ENCODE peak calls at places on chromosomes 13 and 19, in eight cellular contexts. H is GM12891; A is NCI-H1092; I is BE2C; V is K562; O is activated CD8-positive, alpha-beta memory T cell treated with anti-CD3 and anti-CD28 coated beads for 1 hour; G is central memory CD4-positive, alpha-beta T cell; Z is M059J. X is an unnamed sample.

GRCh38 chr19:49422407-49423277 is 599 bp downstream of the PTH2 start:
- DNase-seq in G (no peak), V (peak; percentile 91), A (peak; percentile 9), I (peak; percentile 69), O (no peak), H (no peak), Z (no peak), X (peak; percentile 78)

GRCh38 chr13:42039946-42040729 is 8.3 kb upstream of the DGKH start:
- DNase-seq in Z (peak; percentile 80), A (peak; percentile 58), I (peak; percentile 94), V (peak; percentile 87), O (peak; percentile 87), G (peak; percentile 79), H (peak; percentile 94), X (peak; percentile 73)

GRCh38 chr13:111554539-111555267 is 234.3 kb downstream of the TEX29 start:
- DNase-seq in A (no peak), O (no peak), Z (no peak), H (no peak), I (no peak), G (no peak), V (no peak), X (no peak)

GRCh38 chr19:610801-611505 is 21.3 kb downstream of the HCN2 start:
- DNase-seq in A (no peak), Z (peak; percentile 93), G (peak; percentile 75), I (peak; percentile 86), V (peak; percentile 84), H (peak; percentile 78), O (no peak), X (peak; percentile 93)

GRCh38 chr13:112074139-112074710 is 7.3 kb downstream of the SOX1 start:
- DNase-seq in Z (no peak), V (no peak), G (no peak), A (no peak), O (no peak), H (no peak), I (no peak), X (no peak)

GRCh38 chr13:113828282-113828825 is 35.5 kb downstream of the GAS6 start:
- DNase-seq in O (no peak), Z (no peak), G (no peak), A (no peak), V (no peak), I (no peak), H (no peak), X (no peak)

GRCh38 chr13:46126552-46127171 is 21.8 kb upstream of the CPB2 start:
- DNase-seq in H (peak; percentile 22), I (peak; percentile 72), O (peak; percentile 45), Z (peak; percentile 72), G (peak; percentile 52), V (peak; percentile 66), A (peak; percentile 66), X (peak; percentile 88)

GRCh38 chr13:112464720-112465119 is 88.6 kb downstream of the SPACA7 start:
- DNase-seq in Z (no peak), O (no peak), G (no peak), H (no peak), V (no peak), A (no peak), I (no peak), X (no peak)

GRCh38 chr19:18784786-18785120 is 6.4 kb downstream of the COMP start:
- DNase-seq in H (no peak), A (no peak), V (no peak), G (no peak), O (no peak), I (no peak), Z (no peak), X (no peak)

GRCh38 chr13:21813844-21814243 is 143.0 kb downstream of the FGF9 start:
- DNase-seq in O (no peak), H (no peak), V (no peak), A (no peak), Z (no peak), I (no peak), G (no peak), X (no peak)

GRCh38 chr13:50576156-50576555 is 267.3 kb downstream of the DLEU7 start:
- DNase-seq in G (no peak), Z (peak; percentile 37), O (no peak), A (peak; percentile 64), V (no peak), H (no peak), I (no peak), X (no peak)

GRCh38 chr13:29310806-29311205 is 284.7 kb downstream of the SLC7A1 start:
- DNase-seq in A (no peak), H (no peak), G (no peak), V (no peak), I (no peak), Z (no peak), O (no peak), X (no peak)

GRCh38 chr19:46713781-46714522 is 3.0 kb downstream of the PRKD2 start:
- DNase-seq in G (peak; percentile 77), O (peak; percentile 62), V (peak; percentile 90), Z (peak; percentile 95), A (peak; percentile 52), I (peak; percentile 79), H (peak; percentile 83), X (peak; percentile 81)

GRCh38 chr13:37602743-37603381 is 4.3 kb upstream of the POSTN start:
- DNase-seq in Z (peak; percentile 42), O (no peak), H (peak; percentile 0), A (no peak), I (no peak), V (no peak), G (no peak), X (peak; percentile 5)

X was measured in KBM-7.